ENCODE peak calls at places on chromosome 22, in five cellular contexts. One of them, this sample, is unnamed.

GRCh38 chr22:19178065-19178658 is 374 bp downstream of the SLC25A1 start:
- DNase-seq in fibroblast of lung: peak
- DNase-seq in Kasumi-1: no peak
- DNase-seq in stimulated activated naive B cell treated with anti-CD40 and anti-IgM and Interleukin-4, amounts not matched to agents 10 μg/mL and 1 μg/mL and 100 μg/mL, for 72 hours: no peak
- DNase-seq in mucosa of gallbladder: peak
- DNase-seq in this sample: peak

GRCh38 chr22:24319451-24319850 is 48.8 kb downstream of the SPECC1L start:
- DNase-seq in fibroblast of lung: peak
- DNase-seq in Kasumi-1: no peak
- DNase-seq in stimulated activated naive B cell treated with anti-CD40 and anti-IgM and Interleukin-4, amounts not matched to agents 10 μg/mL and 1 μg/mL and 100 μg/mL, for 72 hours: no peak
- DNase-seq in mucosa of gallbladder: no peak
- DNase-seq in this sample: no peak

GRCh38 chr22:27554841-27555456 is 246.6 kb downstream of the MN1 start:
- DNase-seq in fibroblast of lung: peak
- DNase-seq in Kasumi-1: no peak
- DNase-seq in stimulated activated naive B cell treated with anti-CD40 and anti-IgM and Interleukin-4, amounts not matched to agents 10 μg/mL and 1 μg/mL and 100 μg/mL, for 72 hours: no peak
- DNase-seq in mucosa of gallbladder: no peak
- DNase-seq in this sample: no peak

GRCh38 chr22:43433451-43433850 is 21.6 kb downstream of the MPPED1 start:
- DNase-seq in fibroblast of lung: no peak
- DNase-seq in Kasumi-1: no peak
- DNase-seq in stimulated activated naive B cell treated with anti-CD40 and anti-IgM and Interleukin-4, amounts not matched to agents 10 μg/mL and 1 μg/mL and 100 μg/mL, for 72 hours: no peak
- DNase-seq in mucosa of gallbladder: no peak
- DNase-seq in this sample: no peak

GRCh38 chr22:28759861-28760560 is 12.5 kb upstream of the CCDC117 start:
- DNase-seq in fibroblast of lung: peak
- DNase-seq in Kasumi-1: no peak
- DNase-seq in stimulated activated naive B cell treated with anti-CD40 and anti-IgM and Interleukin-4, amounts not matched to agents 10 μg/mL and 1 μg/mL and 100 μg/mL, for 72 hours: no peak
- DNase-seq in mucosa of gallbladder: no peak
- DNase-seq in this sample: no peak

GRCh38 chr22:48088926-48089536 is 1326.6 kb downstream of the TBC1D22A start:
- DNase-seq in fibroblast of lung: no peak
- DNase-seq in Kasumi-1: no peak
- DNase-seq in stimulated activated naive B cell treated with anti-CD40 and anti-IgM and Interleukin-4, amounts not matched to agents 10 μg/mL and 1 μg/mL and 100 μg/mL, for 72 hours: no peak
- DNase-seq in mucosa of gallbladder: no peak
- DNase-seq in this sample: no peak

GRCh38 chr22:25027959-25028840 is 75.7 kb downstream of the KIAA1671 start:
- DNase-seq in fibroblast of lung: no peak
- DNase-seq in Kasumi-1: no peak
- DNase-seq in stimulated activated naive B cell treated with anti-CD40 and anti-IgM and Interleukin-4, amounts not matched to agents 10 μg/mL and 1 μg/mL and 100 μg/mL, for 72 hours: no peak
- DNase-seq in mucosa of gallbladder: no peak
- DNase-seq in this sample: no peak

GRCh38 chr22:23696326-23696851 is 5.6 kb downstream of the RGL4 start:
- DNase-seq in fibroblast of lung: peak
- DNase-seq in Kasumi-1: peak
- DNase-seq in stimulated activated naive B cell treated with anti-CD40 and anti-IgM and Interleukin-4, amounts not matched to agents 10 μg/mL and 1 μg/mL and 100 μg/mL, for 72 hours: peak
- DNase-seq in mucosa of gallbladder: peak
- DNase-seq in this sample: peak

GRCh38 chr22:36301851-36302250 is 48.9 kb downstream of the APOL1 start:
- DNase-seq in fibroblast of lung: peak
- DNase-seq in Kasumi-1: no peak
- DNase-seq in stimulated activated naive B cell treated with anti-CD40 and anti-IgM and Interleukin-4, amounts not matched to agents 10 μg/mL and 1 μg/mL and 100 μg/mL, for 72 hours: no peak
- DNase-seq in mucosa of gallbladder: no peak
- DNase-seq in this sample: no peak

GRCh38 chr22:26536056-26536761 is 23.9 kb upstream of the TFIP11 start:
- DNase-seq in fibroblast of lung: no peak
- DNase-seq in Kasumi-1: no peak
- DNase-seq in stimulated activated naive B cell treated with anti-CD40 and anti-IgM and Interleukin-4, amounts not matched to agents 10 μg/mL and 1 μg/mL and 100 μg/mL, for 72 hours: no peak
- DNase-seq in mucosa of gallbladder: no peak
- DNase-seq in this sample: no peak

GRCh38 chr22:35274154-35274871 is 17.0 kb downstream of the HMGXB4 start:
- DNase-seq in fibroblast of lung: no peak
- DNase-seq in Kasumi-1: no peak
- DNase-seq in stimulated activated naive B cell treated with anti-CD40 and anti-IgM and Interleukin-4, amounts not matched to agents 10 μg/mL and 1 μg/mL and 100 μg/mL, for 72 hours: no peak
- DNase-seq in mucosa of gallbladder: no peak
- DNase-seq in this sample: no peak

GRCh38 chr22:16961477-16962186 is 46.4 kb downstream of the GAB4 start:
- DNase-seq in fibroblast of lung: no peak
- DNase-seq in Kasumi-1: no peak
- DNase-seq in stimulated activated naive B cell treated with anti-CD40 and anti-IgM and Interleukin-4, amounts not matched to agents 10 μg/mL and 1 μg/mL and 100 μg/mL, for 72 hours: no peak
- DNase-seq in mucosa of gallbladder: no peak
- DNase-seq in this sample: peak

GRCh38 chr22:29369460-29369859 is 18.9 kb downstream of the AP1B1 start:
- DNase-seq in fibroblast of lung: peak
- DNase-seq in Kasumi-1: peak
- DNase-seq in stimulated activated naive B cell treated with anti-CD40 and anti-IgM and Interleukin-4, amounts not matched to agents 10 μg/mL and 1 μg/mL and 100 μg/mL, for 72 hours: no peak
- DNase-seq in mucosa of gallbladder: no peak
- DNase-seq in this sample: no peak

GRCh38 chr22:35821654-35822053 is 104.0 kb downstream of the APOL5 start:
- DNase-seq in fibroblast of lung: no peak
- DNase-seq in Kasumi-1: no peak
- DNase-seq in stimulated activated naive B cell treated with anti-CD40 and anti-IgM and Interleukin-4, amounts not matched to agents 10 μg/mL and 1 μg/mL and 100 μg/mL, for 72 hours: no peak
- DNase-seq in mucosa of gallbladder: no peak
- DNase-seq in this sample: no peak

GRCh38 chr22:45225732-45226560 is 14.7 kb downstream of the KIAA0930 start:
- DNase-seq in fibroblast of lung: no peak
- DNase-seq in Kasumi-1: peak
- DNase-seq in stimulated activated naive B cell treated with anti-CD40 and anti-IgM and Interleukin-4, amounts not matched to agents 10 μg/mL and 1 μg/mL and 100 μg/mL, for 72 hours: no peak
- DNase-seq in mucosa of gallbladder: no peak
- DNase-seq in this sample: no peak

GRCh38 chr22:17773606-17774205 is 563 bp downstream of the BID start:
- DNase-seq in fibroblast of lung: peak
- DNase-seq in Kasumi-1: peak
- DNase-seq in stimulated activated naive B cell treated with anti-CD40 and anti-IgM and Interleukin-4, amounts not matched to agents 10 μg/mL and 1 μg/mL and 100 μg/mL, for 72 hours: peak
- DNase-seq in mucosa of gallbladder: no peak
- DNase-seq in this sample: peak

GRCh38 chr22:23751441-23751996 is 607 bp upstream of the ZNF70 start:
- DNase-seq in fibroblast of lung: no peak
- DNase-seq in Kasumi-1: no peak
- DNase-seq in stimulated activated naive B cell treated with anti-CD40 and anti-IgM and Interleukin-4, amounts not matched to agents 10 μg/mL and 1 μg/mL and 100 μg/mL, for 72 hours: peak
- DNase-seq in mucosa of gallbladder: no peak
- DNase-seq in this sample: no peak

GRCh38 chr22:37270928-37271650 is 11.2 kb upstream of the CYTH4 start:
- DNase-seq in fibroblast of lung: peak
- DNase-seq in Kasumi-1: peak
- DNase-seq in stimulated activated naive B cell treated with anti-CD40 and anti-IgM and Interleukin-4, amounts not matched to agents 10 μg/mL and 1 μg/mL and 100 μg/mL, for 72 hours: no peak
- DNase-seq in mucosa of gallbladder: no peak
- DNase-seq in this sample: no peak

GRCh38 chr22:48499456-48500425 is 1327.9 kb downstream of the BRD1 start:
- DNase-seq in fibroblast of lung: no peak
- DNase-seq in Kasumi-1: no peak
- DNase-seq in stimulated activated naive B cell treated with anti-CD40 and anti-IgM and Interleukin-4, amounts not matched to agents 10 μg/mL and 1 μg/mL and 100 μg/mL, for 72 hours: no peak
- DNase-seq in mucosa of gallbladder: no peak
- DNase-seq in this sample: no peak

GRCh38 chr22:19290400-19291217 is 910 bp downstream of the CLTCL1 start:
- DNase-seq in fibroblast of lung: no peak
- DNase-seq in Kasumi-1: peak
- DNase-seq in stimulated activated naive B cell treated with anti-CD40 and anti-IgM and Interleukin-4, amounts not matched to agents 10 μg/mL and 1 μg/mL and 100 μg/mL, for 72 hours: no peak
- DNase-seq in mucosa of gallbladder: no peak
- DNase-seq in this sample: no peak

GRCh38 chr22:33000342-33001280 is 57.6 kb downstream of the SYN3 start:
- DNase-seq in fibroblast of lung: peak
- DNase-seq in Kasumi-1: peak
- DNase-seq in stimulated activated naive B cell treated with anti-CD40 and anti-IgM and Interleukin-4, amounts not matched to agents 10 μg/mL and 1 μg/mL and 100 μg/mL, for 72 hours: peak
- DNase-seq in mucosa of gallbladder: peak
- DNase-seq in this sample: peak

GRCh38 chr22:32650553-32651345 is 150.8 kb upstream of the TIMP3 start:
- DNase-seq in fibroblast of lung: peak
- DNase-seq in Kasumi-1: no peak
- DNase-seq in stimulated activated naive B cell treated with anti-CD40 and anti-IgM and Interleukin-4, amounts not matched to agents 10 μg/mL and 1 μg/mL and 100 μg/mL, for 72 hours: no peak
- DNase-seq in mucosa of gallbladder: no peak
- DNase-seq in this sample: no peak

GRCh38 chr22:47837703-47838102 is 1075.3 kb downstream of the TBC1D22A start:
- DNase-seq in fibroblast of lung: peak
- DNase-seq in Kasumi-1: peak
- DNase-seq in stimulated activated naive B cell treated with anti-CD40 and anti-IgM and Interleukin-4, amounts not matched to agents 10 μg/mL and 1 μg/mL and 100 μg/mL, for 72 hours: no peak
- DNase-seq in mucosa of gallbladder: peak
- DNase-seq in this sample: no peak

GRCh38 chr22:33920927-33921575 is 775 bp upstream of the LARGE1 start:
- DNase-seq in fibroblast of lung: peak
- DNase-seq in Kasumi-1: peak
- DNase-seq in stimulated activated naive B cell treated with anti-CD40 and anti-IgM and Interleukin-4, amounts not matched to agents 10 μg/mL and 1 μg/mL and 100 μg/mL, for 72 hours: peak
- DNase-seq in mucosa of gallbladder: peak
- DNase-seq in this sample: peak

GRCh38 chr22:46941958-46942815 is 179.7 kb downstream of the TBC1D22A start:
- DNase-seq in fibroblast of lung: no peak
- DNase-seq in Kasumi-1: peak
- DNase-seq in stimulated activated naive B cell treated with anti-CD40 and anti-IgM and Interleukin-4, amounts not matched to agents 10 μg/mL and 1 μg/mL and 100 μg/mL, for 72 hours: no peak
- DNase-seq in mucosa of gallbladder: no peak
- DNase-seq in this sample: no peak

GRCh38 chr22:50530280-50530856 is 556 bp upstream of the TYMP start:
- DNase-seq in fibroblast of lung: peak
- DNase-seq in Kasumi-1: peak
- DNase-seq in stimulated activated naive B cell treated with anti-CD40 and anti-IgM and Interleukin-4, amounts not matched to agents 10 μg/mL and 1 μg/mL and 100 μg/mL, for 72 hours: peak
- DNase-seq in mucosa of gallbladder: peak
- DNase-seq in this sample: peak

GRCh38 chr22:47599753-47600152 is 837.3 kb downstream of the TBC1D22A start:
- DNase-seq in fibroblast of lung: no peak
- DNase-seq in Kasumi-1: no peak
- DNase-seq in stimulated activated naive B cell treated with anti-CD40 and anti-IgM and Interleukin-4, amounts not matched to agents 10 μg/mL and 1 μg/mL and 100 μg/mL, for 72 hours: no peak
- DNase-seq in mucosa of gallbladder: no peak
- DNase-seq in this sample: no peak

GRCh38 chr22:16783930-16784354 is 41.3 kb downstream of the XKR3 start:
- DNase-seq in fibroblast of lung: no peak
- DNase-seq in Kasumi-1: peak
- DNase-seq in stimulated activated naive B cell treated with anti-CD40 and anti-IgM and Interleukin-4, amounts not matched to agents 10 μg/mL and 1 μg/mL and 100 μg/mL, for 72 hours: no peak
- DNase-seq in mucosa of gallbladder: no peak
- DNase-seq in this sample: no peak

GRCh38 chr22:19988331-19988808 is 28.3 kb downstream of the ARVCF start:
- DNase-seq in fibroblast of lung: no peak
- DNase-seq in Kasumi-1: no peak
- DNase-seq in stimulated activated naive B cell treated with anti-CD40 and anti-IgM and Interleukin-4, amounts not matched to agents 10 μg/mL and 1 μg/mL and 100 μg/mL, for 72 hours: no peak
- DNase-seq in mucosa of gallbladder: no peak
- DNase-seq in this sample: no peak

GRCh38 chr22:21643533-21644357 is 1.6 kb downstream of the SDF2L1 start:
- DNase-seq in fibroblast of lung: no peak
- DNase-seq in Kasumi-1: peak
- DNase-seq in stimulated activated naive B cell treated with anti-CD40 and anti-IgM and Interleukin-4, amounts not matched to agents 10 μg/mL and 1 μg/mL and 100 μg/mL, for 72 hours: no peak
- DNase-seq in mucosa of gallbladder: no peak
- DNase-seq in this sample: no peak

GRCh38 chr22:39181778-39182177 is 29.3 kb upstream of the CBX7 start:
- DNase-seq in fibroblast of lung: no peak
- DNase-seq in Kasumi-1: no peak
- DNase-seq in stimulated activated naive B cell treated with anti-CD40 and anti-IgM and Interleukin-4, amounts not matched to agents 10 μg/mL and 1 μg/mL and 100 μg/mL, for 72 hours: no peak
- DNase-seq in mucosa of gallbladder: no peak
- DNase-seq in this sample: no peak

This sample was measured in GM10248.